ENCODE peak calls at places on chromosome 21, in six cellular contexts. C is ovary; V is NCI-H510A treated with DMSO at 0.1 percent for 48 hours; B is T-helper 2 cell; H is progenitor cell of endocrine pancreas; U is stimulated activated CD4-positive, alpha-beta T cell treated with anti-CD3 and anti-CD28 coated beads, Interleukin-15, amount 100 ng/mL, for 1 hour. P is an unnamed sample.

GRCh38 chr21:41783476-41784150 is 16.8 kb upstream of the RIPK4 start:
- DNase-seq in U (no peak), C (no peak), V (no peak), H (no peak), B (no peak), P (no peak)

GRCh38 chr21:45479691-45480675 is 62.3 kb downstream of the SLC19A1 start:
- DNase-seq in B (no peak), V (no peak), H (no peak), U (no peak), C (no peak), P (no peak)

GRCh38 chr21:41926068-41926806 is 27.6 kb downstream of the C2CD2 start:
- DNase-seq in U (no peak), B (no peak), C (no peak), H (no peak), V (no peak), P (no peak)

GRCh38 chr21:15160136-15160535 is 95.3 kb upstream of the NRIP1 start:
- DNase-seq in B (no peak), C (no peak), U (no peak), V (no peak), H (no peak), P (no peak)

GRCh38 chr21:41643246-41643966 is 123.4 kb downstream of the RIPK4 start:
- DNase-seq in B (no peak), H (no peak), U (no peak), V (no peak), C (no peak), P (no peak)

GRCh38 chr21:37368536-37369279 is 2.1 kb downstream of the DYRK1A start:
- DNase-seq in V (no peak), U (no peak), C (no peak), B (no peak), H (no peak), P (no peak)

GRCh38 chr21:42040411-42041180 is 30.4 kb upstream of the ZBTB21 start:
- DNase-seq in B (no peak), C (no peak), U (no peak), H (no peak), V (no peak), P (no peak)

GRCh38 chr21:36070999-36071398 is 1.2 kb downstream of the CBR1 start:
- DNase-seq in B (no peak), H (no peak), U (no peak), V (no peak), C (no peak), P (peak)

GRCh38 chr21:46347791-46348381 is 23.9 kb downstream of the PCNT start:
- DNase-seq in B (no peak), C (no peak), U (no peak), V (no peak), H (no peak), P (no peak)

GRCh38 chr21:39315603-39316002 is 2.2 kb upstream of the BRWD1 start:
- DNase-seq in B (no peak), H (no peak), V (no peak), U (no peak), C (no peak), P (no peak)

GRCh38 chr21:17834639-17835354 is 15.6 kb upstream of the C21orf91 start:
- DNase-seq in C (no peak), V (no peak), H (no peak), B (no peak), U (no peak), P (no peak)

GRCh38 chr21:25582164-25582563 is 25.1 kb downstream of the MRPL39 start:
- DNase-seq in V (no peak), H (no peak), C (no peak), U (no peak), B (no peak), P (no peak)

GRCh38 chr21:45941338-45941710 is 40.2 kb upstream of the COL6A1 start:
- DNase-seq in U (no peak), B (no peak), C (no peak), H (no peak), V (no peak), P (no peak)

GRCh38 chr21:32604484-32604883 is 7.7 kb downstream of the CFAP298 start:
- DNase-seq in U (no peak), B (no peak), V (peak), C (no peak), H (no peak), P (no peak)

GRCh38 chr21:46157396-46157986 is 2.1 kb upstream of the FTCD start:
- DNase-seq in V (no peak), U (no peak), B (no peak), C (peak), H (no peak), P (peak)

GRCh38 chr21:45405819-45406762 is 1.1 kb downstream of the COL18A1 start:
- DNase-seq in C (peak), U (no peak), H (no peak), B (no peak), V (no peak), P (no peak)